ENCODE peak calls at places on chromosome 18, in nine cellular contexts. N, I, X, V, F, L, G, U and K are unnamed samples. For H3K36me3 and H3K27me3, the result is how much of the 10 kb centered on the place peaks cover.

GRCh38 chr18:70781860-70782453 is 493.1 kb downstream of the SOCS6 start:
- DNase-seq in N (peak), U (peak), V (peak), L (peak), G (peak), F (peak), X (no peak), I (no peak), K (no peak)

GRCh38 chr18:36899289-36899688 is 70.4 kb downstream of the KIAA1328 start:
- DNase-seq in V (no peak), I (no peak), L (no peak), X (no peak), U (peak), F (peak), N (no peak), G (no peak), K (no peak)

GRCh38 chr18:22739243-22739642 is 193.9 kb upstream of the RBBP8 start:
- DNase-seq in X (no peak), I (no peak), N (no peak), G (no peak), V (no peak), U (no peak), F (no peak), L (no peak), K (no peak)

GRCh38 chr18:12442946-12443345 is 35.2 kb downstream of the PRELID3A start:
- DNase-seq in X (no peak), I (no peak), U (peak), V (no peak), L (no peak), F (peak), N (no peak), G (no peak), K (no peak)

GRCh38 chr18:53148056-53148574 is 808.1 kb downstream of the DCC start:
- DNase-seq in V (no peak), I (no peak), L (no peak), N (no peak), X (no peak), G (no peak), U (no peak), F (no peak), K (no peak)

GRCh38 chr18:78776706-78777105 is 202.9 kb upstream of the SALL3 start:
- DNase-seq in I (no peak), U (no peak), G (no peak), L (no peak), V (no peak), F (no peak), N (no peak), X (peak), K (no peak)

GRCh38 chr18:58338961-58339722 is 289.7 kb downstream of the ALPK2 start:
- DNase-seq in L (no peak), I (no peak), G (no peak), X (no peak), V (peak), U (no peak), F (no peak), N (no peak), K (no peak)

GRCh38 chr18:75811156-75811555 is 383.7 kb upstream of the SMIM21 start:
- DNase-seq in L (no peak), N (no peak), F (no peak), I (no peak), G (no peak), V (no peak), U (no peak), X (no peak), K (no peak)

GRCh38 chr18:22337311-22337710 is 80.4 kb downstream of the CTAGE1 start:
- DNase-seq in G (peak), L (no peak), F (peak), I (no peak), X (no peak), U (no peak), N (no peak), V (no peak), K (no peak)

GRCh38 chr18:59500765-59501164 is 141.7 kb upstream of the LMAN1 start:
- DNase-seq in I (no peak), N (no peak), U (no peak), X (no peak), L (no peak), V (no peak), G (no peak), F (peak), K (no peak)

GRCh38 chr18:42620585-42620984 is 494.9 kb downstream of the RIT2 start:
- DNase-seq in L (no peak), F (no peak), X (no peak), U (no peak), G (no peak), N (no peak), V (no peak), I (no peak), K (no peak)

GRCh38 chr18:41311571-41312240 is 643.3 kb upstream of the PIK3C3 start:
- DNase-seq in N (no peak), V (peak), U (no peak), F (no peak), G (no peak), L (no peak), I (no peak), X (no peak), K (no peak)

GRCh38 chr18:59054892-59055291 is 84.8 kb upstream of the SEC11C start:
- DNase-seq in U (peak), I (no peak), F (no peak), X (no peak), L (no peak), V (no peak), G (no peak), N (peak), K (no peak)

GRCh38 chr18:63149200-63149587 is 170.4 kb downstream of the BCL2 start:
- DNase-seq in V (no peak), I (no peak), X (no peak), F (no peak), L (no peak), G (no peak), U (no peak), N (no peak), K (no peak)

GRCh38 chr18:24112874-24113615 is 25.8 kb upstream of the CABYR start:
- DNase-seq in G (no peak), F (peak), X (no peak), N (no peak), U (peak), V (no peak), L (peak), I (peak), K (no peak)

GRCh38 chr18:59715966-59716369 is 18.7 kb upstream of the CCBE1 start:
- DNase-seq in F (peak), N (no peak), U (peak), I (peak), L (peak), G (peak), V (no peak), X (no peak), K (no peak)

GRCh38 chr18:45997689-45998088 is 30.6 kb upstream of the EPG5 start:
- DNase-seq in U (no peak), X (no peak), N (no peak), L (no peak), G (no peak), F (no peak), V (no peak), I (no peak), K (no peak)

GRCh38 chr18:26322892-26323653 is 96.8 kb downstream of the TAF4B start:
- DNase-seq in L (no peak), G (peak), I (no peak), X (no peak), V (no peak), N (no peak), U (peak), F (peak), K (no peak)

GRCh38 chr18:34710430-34711386 is 610 bp downstream of the DTNA start:
- DNase-seq in N (no peak), G (peak), X (no peak), F (peak), U (no peak), I (no peak), L (no peak), V (peak), K (peak)

GRCh38 chr18:4453712-4454547 is 1.2 kb downstream of the DLGAP1 start:
- DNase-seq in F (no peak), L (no peak), G (no peak), X (peak), N (no peak), I (no peak), V (peak), U (no peak), K (no peak)

GRCh38 chr18:28045176-28045810 is 131.6 kb downstream of the CDH2 start:
- DNase-seq in V (peak), N (no peak), X (no peak), I (peak), G (peak), U (peak), L (no peak), F (peak), K (no peak)

GRCh38 chr18:3478262-3478978 is 28.4 kb downstream of the TGIF1 start:
- DNase-seq in F (peak), L (no peak), G (no peak), X (no peak), U (peak), I (no peak), N (no peak), V (no peak), K (no peak)

GRCh38 chr18:46431522-46432171 is 225.4 kb downstream of the LOXHD1 start:
- DNase-seq in X (no peak), F (no peak), G (no peak), U (no peak), I (no peak), N (no peak), V (no peak), L (no peak), K (no peak)

GRCh38 chr18:31876707-31877106 is 66.2 kb downstream of the TRAPPC8 start:
- DNase-seq in I (no peak), V (no peak), U (peak), G (no peak), X (no peak), N (no peak), L (no peak), F (peak), K (no peak)

GRCh38 chr18:63022429-63023022 is 297.0 kb downstream of the BCL2 start:
- DNase-seq in V (peak), N (no peak), X (peak), L (no peak), I (no peak), G (peak), F (peak), U (no peak), K (no peak)

GRCh38 chr18:33467531-33467930 is 27.0 kb upstream of the CCDC178 start:
- DNase-seq in I (no peak), U (peak), X (no peak), G (no peak), N (no peak), V (no peak), L (no peak), F (no peak), K (no peak)

GRCh38 chr18:39596216-39596615 is 2030.6 kb upstream of the CELF4 start:
- DNase-seq in X (no peak), U (no peak), G (no peak), V (no peak), N (no peak), L (no peak), F (peak), I (no peak), K (no peak)

GRCh38 chr18:13003466-13003896 is 12.3 kb downstream of the CEP192 start:
- DNase-seq in U (peak), N (no peak), V (peak), F (peak), I (peak), G (peak), L (no peak), X (no peak), K (peak)

GRCh38 chr18:22914633-22915032 is 18.5 kb upstream of the RBBP8 start:
- DNase-seq in N (no peak), G (no peak), F (no peak), V (no peak), I (peak), X (no peak), L (no peak), U (no peak), K (no peak)

GRCh38 chr18:6543330-6543908 is 128.7 kb upstream of the L3MBTL4 start:
- DNase-seq in F (peak), N (no peak), V (no peak), U (peak), I (no peak), L (no peak), G (peak), X (no peak), K (no peak)

GRCh38 chr18:39162013-39162412 is 1596.4 kb upstream of the CELF4 start:
- DNase-seq in X (no peak), U (no peak), L (no peak), G (no peak), I (no peak), N (no peak), V (no peak), F (no peak), K (no peak)

GRCh38 chr18:51082571-51083264 is 52.7 kb downstream of the SMAD4 start:
- DNase-seq in N (no peak), X (no peak), I (no peak), V (no peak), G (no peak), U (no peak), L (no peak), F (no peak), K (no peak)
- H3K4me3 ChIP-seq in N (no peak), X (no peak), I (no peak), V (no peak), G (no peak), U (no peak), L (no peak), F (no peak), K (no peak)

GRCh38 chr18:76922107-76922506 is 99.8 kb downstream of the ZNF236 start:
- DNase-seq in F (peak), I (no peak), V (peak), X (no peak), U (peak), L (peak), N (peak), G (no peak), K (no peak)
- H3K36me3 ChIP-seq in F (under half), I (under half), V (under half), X (under half), U (under half), L (under half), N (half or more), G (half or more), K (under half)

DNA sequence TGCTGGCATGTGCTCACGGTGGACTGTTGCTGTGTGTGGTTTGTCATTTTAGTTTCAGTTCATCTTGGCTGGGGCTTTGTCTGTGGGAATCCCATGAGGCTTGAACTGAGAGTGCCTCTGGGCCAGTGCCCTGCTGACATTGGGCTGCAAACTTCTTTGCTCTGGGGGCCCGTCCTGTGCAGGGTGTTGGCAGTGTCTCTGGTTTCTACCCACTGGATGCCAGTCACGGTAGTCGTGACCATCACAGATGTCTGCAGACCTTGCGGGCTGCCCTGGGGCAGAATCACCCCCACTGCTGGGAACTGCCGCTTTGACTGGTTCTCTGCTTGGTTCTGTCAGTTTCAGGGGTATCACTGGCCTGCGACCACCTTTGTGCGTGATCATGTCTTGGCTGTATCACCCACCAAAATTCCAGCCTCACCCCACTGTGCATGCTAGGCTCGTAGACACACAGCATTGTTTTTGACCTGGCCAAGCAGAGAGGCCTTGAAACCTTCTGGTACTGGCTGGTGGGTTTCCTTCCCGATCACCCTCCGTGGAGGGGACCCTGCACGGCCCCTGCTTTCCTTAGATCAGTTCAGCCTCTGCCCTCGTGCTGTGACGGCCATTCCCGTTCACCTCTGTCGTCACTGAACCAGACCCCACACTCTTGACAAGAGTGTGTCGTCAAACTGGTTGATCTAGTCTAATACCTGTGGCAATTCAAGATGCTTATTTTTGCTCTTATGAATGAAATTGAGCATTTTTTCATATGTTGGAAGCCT is 57.6 kb downstream of the KCNG2 start:
- DNase-seq in U (no peak), X (peak), N (no peak), G (no peak), V (no peak), F (no peak), L (no peak), I (no peak), K (no peak)
- H3K27me3 ChIP-seq in U (under half), X (under half), N (under half), G (under half), V (under half), F (under half), L (under half), I (under half), K (under half)

DNA sequence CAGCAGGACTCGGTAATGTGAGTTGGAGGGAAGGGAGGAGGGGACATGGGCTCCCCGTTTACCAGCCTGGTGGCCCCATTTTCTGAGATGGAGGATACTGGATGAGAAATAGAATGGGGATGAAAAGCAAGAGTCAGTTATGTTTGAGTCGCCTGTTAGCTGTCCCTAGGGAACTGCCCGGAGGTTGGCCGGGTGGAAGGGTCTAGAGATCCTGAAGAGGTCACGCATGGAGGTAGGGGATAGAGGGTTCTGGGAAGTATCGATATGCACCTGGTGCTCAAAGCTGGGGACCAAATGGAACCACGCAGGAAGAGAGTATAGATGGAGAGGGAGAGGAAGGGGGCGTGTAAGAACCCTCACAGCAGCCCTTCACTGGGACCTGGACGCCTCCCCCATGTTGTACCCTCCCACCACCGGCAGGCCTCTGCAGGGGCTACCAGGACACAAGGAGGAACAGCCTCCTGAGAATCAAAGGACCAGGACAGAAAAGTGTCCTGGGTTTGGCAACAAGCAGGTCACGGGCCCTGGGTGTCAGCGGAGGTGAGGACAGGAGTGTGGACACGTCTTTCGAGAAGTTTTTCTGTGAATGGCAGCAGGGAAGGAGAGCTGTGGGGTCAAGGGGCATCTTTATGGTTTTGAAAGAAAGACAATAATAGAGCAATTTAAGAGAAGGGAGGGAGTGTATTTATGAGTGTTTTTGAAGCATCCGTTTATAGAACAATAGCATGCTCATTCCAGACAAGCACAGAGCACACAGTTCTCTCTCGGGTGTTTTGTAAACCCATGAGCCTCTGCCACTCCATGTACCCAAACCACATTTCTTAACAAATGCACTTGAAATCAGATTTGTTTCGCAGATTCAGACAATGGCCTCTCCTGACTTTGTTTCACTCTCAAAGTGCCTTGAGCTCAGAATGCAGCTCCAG is 132.2 kb downstream of the SMAD7 start:
- DNase-seq in U (no peak), V (peak), I (no peak), L (peak), G (no peak), X (peak), F (no peak), N (peak), K (no peak)
- H3K4me3 ChIP-seq in U (no peak), V (no peak), I (no peak), L (no peak), G (no peak), X (no peak), F (no peak), N (no peak), K (no peak)

GRCh38 chr18:9851511-9851910 is 34.3 kb upstream of the TXNDC2 start:
- DNase-seq in U (no peak), X (no peak), I (no peak), N (no peak), G (peak), L (no peak), F (no peak), V (no peak), K (no peak)

GRCh38 chr18:9852266-9853081 is 33.3 kb upstream of the TXNDC2 start:
- DNase-seq in N (no peak), F (no peak), G (peak), U (no peak), I (no peak), V (no peak), L (no peak), X (no peak), K (no peak)

GRCh38 chr18:9848170-9848854 is 37.5 kb upstream of the TXNDC2 start:
- DNase-seq in V (no peak), N (no peak), L (no peak), U (no peak), G (no peak), X (no peak), I (no peak), F (no peak), K (no peak)

GRCh38 chr18:9850297-9850696 is 35.5 kb upstream of the TXNDC2 start:
- DNase-seq in U (no peak), V (no peak), L (no peak), F (no peak), G (no peak), I (no peak), N (no peak), X (no peak), K (no peak)

DNA sequence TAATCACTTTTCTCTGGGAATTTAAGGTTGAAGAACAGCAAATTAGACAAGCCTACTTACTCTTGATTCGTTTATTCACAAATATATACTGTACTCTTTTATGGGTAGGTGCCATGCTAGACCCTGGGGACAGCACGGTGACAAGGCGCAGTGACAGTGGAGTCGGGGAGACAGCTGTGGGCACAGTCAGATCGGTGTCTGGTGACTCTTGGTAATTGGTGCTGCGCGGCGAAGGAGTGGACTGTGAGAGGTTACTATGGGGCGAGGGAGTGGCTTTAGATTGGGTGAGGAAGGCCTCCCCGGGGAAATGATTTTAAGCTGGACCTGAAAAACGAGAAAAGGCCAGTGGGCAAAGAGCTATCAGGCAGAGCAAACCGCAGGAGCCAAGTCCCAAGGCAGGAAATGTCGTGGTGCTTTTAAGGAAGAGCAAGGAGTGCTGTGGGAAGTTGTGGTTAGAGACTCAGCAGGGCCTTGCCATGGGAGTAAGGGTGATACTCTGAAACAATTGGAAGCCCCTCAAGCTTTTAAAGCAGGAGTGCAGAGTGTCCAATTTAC is 36.3 kb upstream of the TXNDC2 start:
- DNase-seq in G (no peak), V (no peak), F (no peak), L (no peak), N (peak), X (no peak), U (peak), I (no peak), K (no peak)
- H3K36me3 ChIP-seq in G (under half), V (under half), F (under half), L (under half), N (under half), X (under half), U (under half), I (under half), K (under half)

DNA sequence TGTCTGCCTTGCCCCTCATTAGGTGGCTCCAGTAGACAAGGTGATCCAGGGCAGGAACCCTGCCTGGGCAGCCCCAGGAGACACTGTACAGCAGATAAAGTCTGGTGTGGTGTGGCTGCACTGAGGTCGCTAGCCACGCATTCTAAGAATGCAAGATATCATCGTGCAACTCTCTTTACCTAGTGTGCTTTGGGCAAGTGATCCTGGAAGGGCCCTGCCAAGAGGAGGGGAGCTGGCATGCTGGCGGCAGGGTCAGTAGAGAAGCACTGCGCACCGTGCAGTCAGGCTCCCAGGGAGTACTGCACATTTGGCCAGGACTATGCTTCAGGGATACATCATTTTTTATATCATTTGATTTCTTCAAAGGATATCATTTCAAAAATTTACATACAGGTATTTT is 195.3 kb upstream of the SMAD2 start:
- DNase-seq in F (no peak), N (no peak), V (no peak), G (no peak), X (no peak), L (no peak), I (no peak), U (no peak), K (no peak)
- H3K27me3 ChIP-seq in F (under half), N (under half), V (under half), G (under half), X (under half), L (under half), I (under half), U (under half), K (under half)